ENCODE peak calls at places on chromosomes 2 and 18, in eight cellular contexts. One of them, this sample, is unnamed.
A peak's percentile ranks its signal among the peaks of the same experiment; 100 is the strongest.

GRCh38 chr2:43737097-43737854 is 36.6 kb upstream of the DYNC2LI1 start:
- DNase-seq in small intestine: no peak
- DNase-seq in uterus: peak; percentile 67
- DNase-seq in naive thymus-derived CD4-positive, alpha-beta T cell: no peak
- DNase-seq in colonic mucosa: no peak
- DNase-seq in GM12878: no peak
- DNase-seq in GM23248: peak; percentile 87
- DNase-seq in DND-41: no peak
- DNase-seq in this sample: no peak

GRCh38 chr2:41967426-41968181 is 80.2 kb upstream of the PKDCC start:
- DNase-seq in GM12878: no peak
- DNase-seq in naive thymus-derived CD4-positive, alpha-beta T cell: no peak
- DNase-seq in colonic mucosa: peak; percentile 80
- DNase-seq in DND-41: no peak
- DNase-seq in GM23248: peak; percentile 69
- DNase-seq in uterus: peak; percentile 55
- DNase-seq in small intestine: peak; percentile 29
- DNase-seq in this sample: no peak

GRCh38 chr2:147365577-147365976 is 479.3 kb upstream of the ACVR2A start:
- DNase-seq in DND-41: no peak
- DNase-seq in colonic mucosa: no peak
- DNase-seq in GM23248: no peak
- DNase-seq in GM12878: no peak
- DNase-seq in small intestine: no peak
- DNase-seq in uterus: no peak
- DNase-seq in naive thymus-derived CD4-positive, alpha-beta T cell: no peak
- DNase-seq in this sample: no peak

GRCh38 chr2:222919841-222920609 is 59.2 kb downstream of the ACSL3 start:
- DNase-seq in DND-41: no peak
- DNase-seq in small intestine: no peak
- DNase-seq in GM12878: no peak
- DNase-seq in uterus: no peak
- DNase-seq in colonic mucosa: no peak
- DNase-seq in naive thymus-derived CD4-positive, alpha-beta T cell: no peak
- DNase-seq in GM23248: peak; percentile 95
- DNase-seq in this sample: no peak

GRCh38 chr2:25201265-25201664 is 32.9 kb upstream of the POMC start:
- DNase-seq in colonic mucosa: no peak
- DNase-seq in uterus: no peak
- DNase-seq in naive thymus-derived CD4-positive, alpha-beta T cell: no peak
- DNase-seq in DND-41: no peak
- DNase-seq in GM12878: no peak
- DNase-seq in GM23248: peak; percentile 35
- DNase-seq in small intestine: no peak
- DNase-seq in this sample: no peak

GRCh38 chr2:164306872-164307271 is 314.4 kb downstream of the GRB14 start:
- DNase-seq in small intestine: no peak
- DNase-seq in naive thymus-derived CD4-positive, alpha-beta T cell: no peak
- DNase-seq in uterus: no peak
- DNase-seq in DND-41: no peak
- DNase-seq in GM12878: no peak
- DNase-seq in colonic mucosa: no peak
- DNase-seq in GM23248: no peak
- DNase-seq in this sample: no peak

GRCh38 chr2:185475868-185476267 is 262.7 kb upstream of the FSIP2 start:
- DNase-seq in naive thymus-derived CD4-positive, alpha-beta T cell: no peak
- DNase-seq in DND-41: no peak
- DNase-seq in small intestine: no peak
- DNase-seq in GM12878: no peak
- DNase-seq in GM23248: no peak
- DNase-seq in colonic mucosa: no peak
- DNase-seq in uterus: no peak
- DNase-seq in this sample: no peak

GRCh38 chr2:188291617-188292445 is at the start of gene GULP1:
- DNase-seq in small intestine: peak; percentile 79
- DNase-seq in colonic mucosa: peak; percentile 66
- DNase-seq in naive thymus-derived CD4-positive, alpha-beta T cell: no peak
- DNase-seq in uterus: peak; percentile 80
- DNase-seq in DND-41: no peak
- DNase-seq in GM12878: no peak
- DNase-seq in GM23248: peak; percentile 87
- DNase-seq in this sample: no peak

GRCh38 chr2:171069286-171069956 is 91.3 kb downstream of the TLK1 start:
- DNase-seq in small intestine: no peak
- DNase-seq in colonic mucosa: no peak
- DNase-seq in uterus: no peak
- DNase-seq in naive thymus-derived CD4-positive, alpha-beta T cell: no peak
- DNase-seq in GM12878: no peak
- DNase-seq in DND-41: no peak
- DNase-seq in GM23248: no peak
- DNase-seq in this sample: no peak

GRCh38 chr2:56465491-56465890 is 281.7 kb downstream of the CCDC85A start:
- DNase-seq in uterus: no peak
- DNase-seq in GM23248: peak; percentile 32
- DNase-seq in GM12878: no peak
- DNase-seq in small intestine: no peak
- DNase-seq in colonic mucosa: no peak
- DNase-seq in naive thymus-derived CD4-positive, alpha-beta T cell: no peak
- DNase-seq in DND-41: no peak
- DNase-seq in this sample: no peak

DNA sequence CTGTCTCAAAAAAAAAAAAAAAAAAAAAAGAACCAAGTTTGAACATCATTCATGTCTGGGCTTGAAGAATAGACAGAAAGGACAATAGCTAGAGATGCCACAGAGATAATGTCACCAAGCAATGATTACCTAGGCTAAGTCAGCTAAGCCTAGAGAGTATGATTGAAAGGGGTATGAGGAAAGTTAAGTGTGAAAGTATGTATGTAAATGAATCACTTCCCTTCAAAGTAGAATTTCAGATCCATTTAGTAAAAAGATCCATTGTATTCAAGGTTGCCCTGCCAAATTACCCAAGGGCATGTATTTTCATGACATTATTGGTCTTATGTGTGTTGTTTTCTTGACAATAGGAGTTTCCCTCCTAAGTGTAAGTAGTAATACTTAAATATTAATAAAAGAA is 34.1 kb upstream of the SLC39A10 start:
- DNase-seq in small intestine: no peak
- DNase-seq in naive thymus-derived CD4-positive, alpha-beta T cell: no peak
- DNase-seq in uterus: no peak
- DNase-seq in DND-41: no peak
- DNase-seq in colonic mucosa: no peak
- DNase-seq in GM12878: no peak
- DNase-seq in GM23248: peak; percentile 7
- DNase-seq in this sample: no peak
- H3K27ac ChIP-seq in small intestine: no peak overlapping the region
- H3K27ac ChIP-seq in naive thymus-derived CD4-positive, alpha-beta T cell: no peak overlapping the region
- H3K27ac ChIP-seq in uterus: no peak overlapping the region
- H3K27ac ChIP-seq in DND-41: no peak overlapping the region
- H3K27ac ChIP-seq in colonic mucosa: no peak overlapping the region
- H3K27ac ChIP-seq in GM12878: no peak overlapping the region
- H3K27ac ChIP-seq in GM23248: no peak overlapping the region
- H3K27ac ChIP-seq in this sample: no peak overlapping the region

DNA sequence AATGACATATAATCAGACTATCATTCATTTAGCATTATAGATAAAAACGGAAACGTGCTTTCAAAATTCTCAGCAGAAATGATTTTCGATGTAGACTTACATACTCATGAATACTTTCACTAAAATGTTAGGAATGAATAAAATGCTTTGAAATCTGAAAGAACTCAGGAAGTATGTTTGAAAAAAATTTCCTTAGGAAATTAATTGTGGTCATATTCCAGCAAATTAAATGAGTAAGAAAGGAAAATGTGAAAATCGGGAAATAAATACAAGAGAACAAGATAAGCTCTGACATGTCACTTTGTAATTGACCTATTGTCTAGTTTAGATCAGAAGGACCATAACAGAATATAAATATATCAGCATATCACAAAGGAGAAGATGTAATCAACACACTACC is 981.0 kb upstream of the CDH2 start:
- DNase-seq in colonic mucosa: no peak
- DNase-seq in GM12878: no peak
- DNase-seq in small intestine: no peak
- DNase-seq in naive thymus-derived CD4-positive, alpha-beta T cell: no peak
- DNase-seq in DND-41: no peak
- DNase-seq in uterus: no peak
- DNase-seq in GM23248: no peak
- DNase-seq in this sample: no peak
- H3K4me1 ChIP-seq in colonic mucosa: no peaks in the 10 kb centered on the region
- H3K4me1 ChIP-seq in GM12878: no peaks in the 10 kb centered on the region
- H3K4me1 ChIP-seq in small intestine: no peaks in the 10 kb centered on the region
- H3K4me1 ChIP-seq in naive thymus-derived CD4-positive, alpha-beta T cell: no peaks in the 10 kb centered on the region
- H3K4me1 ChIP-seq in DND-41: no peaks in the 10 kb centered on the region
- H3K4me1 ChIP-seq in uterus: no peaks in the 10 kb centered on the region
- H3K4me1 ChIP-seq in GM23248: peaks cover 57% of the 10 kb centered on the region
- H3K4me1 ChIP-seq in this sample: no peaks in the 10 kb centered on the region

GRCh38 chr2:161158882-161159281 is 1.3 kb upstream of the TANK start:
- DNase-seq in uterus: no peak
- DNase-seq in DND-41: no peak
- DNase-seq in small intestine: no peak
- DNase-seq in GM23248: no peak
- DNase-seq in GM12878: no peak
- DNase-seq in colonic mucosa: no peak
- DNase-seq in naive thymus-derived CD4-positive, alpha-beta T cell: no peak
- DNase-seq in this sample: no peak

GRCh38 chr2:161160226-161161073 is at the start of gene TANK:
- DNase-seq in uterus: peak; percentile 89
- DNase-seq in DND-41: peak; percentile 94
- DNase-seq in GM23248: peak; percentile 98
- DNase-seq in naive thymus-derived CD4-positive, alpha-beta T cell: peak; percentile 88
- DNase-seq in GM12878: peak; percentile 83
- DNase-seq in colonic mucosa: peak; percentile 95
- DNase-seq in small intestine: peak; percentile 97
- DNase-seq in this sample: peak; percentile 90

GRCh38 chr2:161161074-161161577 is 898 bp downstream of the TANK start:
- DNase-seq in uterus: no peak
- DNase-seq in naive thymus-derived CD4-positive, alpha-beta T cell: peak; percentile 35
- DNase-seq in small intestine: no peak
- DNase-seq in GM12878: no peak
- DNase-seq in GM23248: peak; percentile 37
- DNase-seq in colonic mucosa: no peak
- DNase-seq in DND-41: no peak
- DNase-seq in this sample: peak; percentile 39

GRCh38 chr2:161163438-161163837 is 3.2 kb downstream of the TANK start:
- DNase-seq in colonic mucosa: no peak
- DNase-seq in small intestine: no peak
- DNase-seq in GM23248: no peak
- DNase-seq in naive thymus-derived CD4-positive, alpha-beta T cell: no peak
- DNase-seq in DND-41: no peak
- DNase-seq in uterus: no peak
- DNase-seq in GM12878: no peak
- DNase-seq in this sample: no peak

DNA sequence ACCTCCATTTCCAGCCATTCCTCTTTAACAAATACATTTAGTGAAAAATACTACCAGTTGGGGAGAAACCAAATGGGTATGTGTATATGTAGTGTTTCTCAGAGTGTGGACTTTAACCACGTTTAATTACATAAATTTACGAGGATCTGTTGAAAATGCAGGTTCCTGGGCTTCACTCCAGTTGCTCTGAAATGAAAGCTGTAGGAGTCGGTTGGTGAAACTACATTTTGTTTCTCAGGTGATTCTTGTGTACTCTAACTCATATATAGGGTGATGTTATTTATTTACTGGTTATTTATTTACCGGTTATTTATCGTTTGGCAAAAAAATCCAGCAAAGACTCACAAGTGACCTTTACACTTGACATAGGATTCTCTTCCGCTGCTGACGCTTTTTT is 401 bp upstream of the TANK start:
- DNase-seq in DND-41: no peak
- DNase-seq in naive thymus-derived CD4-positive, alpha-beta T cell: no peak
- DNase-seq in uterus: no peak
- DNase-seq in GM12878: no peak
- DNase-seq in GM23248: no peak
- DNase-seq in colonic mucosa: no peak
- DNase-seq in small intestine: no peak
- DNase-seq in this sample: no peak
- H3K4me3 ChIP-seq in DND-41: peak overlapping the region; percentile 52
- H3K4me3 ChIP-seq in naive thymus-derived CD4-positive, alpha-beta T cell: peak overlapping the region; percentile 75
- H3K4me3 ChIP-seq in uterus: peak overlapping the region; percentile 62
- H3K4me3 ChIP-seq in GM12878: peak overlapping the region; percentile 75
- H3K4me3 ChIP-seq in GM23248: peak overlapping the region; percentile 94
- H3K4me3 ChIP-seq in colonic mucosa: peak overlapping the region; percentile 87
- H3K4me3 ChIP-seq in small intestine: no peak overlapping the region
- H3K4me3 ChIP-seq in this sample: peak overlapping the region; percentile 49

DNA sequence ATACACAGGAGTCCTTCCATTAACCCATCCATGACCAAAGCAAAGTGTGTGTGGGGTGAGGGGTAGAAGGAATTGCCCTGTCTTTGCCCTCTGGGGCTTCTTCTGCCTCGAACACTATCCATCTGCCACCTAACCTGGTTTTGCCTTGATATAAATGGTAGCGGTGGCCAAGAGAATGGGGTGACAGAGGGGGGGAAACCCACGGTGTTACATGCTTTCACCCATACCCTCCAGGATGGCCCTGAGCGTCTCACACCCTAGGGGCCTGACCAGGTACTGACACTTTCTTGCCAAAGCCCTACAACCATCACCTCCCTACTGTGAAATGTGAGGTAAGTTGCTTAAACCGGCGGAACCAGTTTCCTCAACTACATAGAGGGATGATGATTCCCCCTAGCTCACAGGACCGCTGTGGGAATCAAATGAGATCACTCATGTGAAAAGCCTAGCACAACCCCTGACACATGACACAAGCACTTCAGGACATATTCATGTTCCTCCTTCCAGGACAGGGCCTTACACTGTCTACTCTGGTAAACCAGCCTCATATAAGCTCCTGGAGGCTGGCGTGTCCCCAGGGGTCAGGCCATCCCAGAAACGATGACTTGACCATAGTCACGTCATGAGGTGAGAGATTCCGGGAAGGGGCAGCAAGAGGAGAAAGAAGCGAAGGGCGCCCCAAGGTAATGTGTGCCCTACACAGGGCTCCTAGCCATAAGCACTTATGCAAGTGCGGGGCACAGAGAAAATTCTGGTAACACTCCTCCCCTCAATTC is 49.7 kb downstream of the C2orf42 start:
- DNase-seq in DND-41: peak; percentile 53
- DNase-seq in GM23248: peak; percentile 53
- DNase-seq in uterus: peak; percentile 49
- DNase-seq in GM12878: peak; percentile 88
- DNase-seq in naive thymus-derived CD4-positive, alpha-beta T cell: peak; percentile 64
- DNase-seq in colonic mucosa: peak; percentile 80
- DNase-seq in small intestine: peak; percentile 60
- DNase-seq in this sample: peak; percentile 60
- H3K27ac ChIP-seq in DND-41: peak overlapping the region; percentile 90
- H3K27ac ChIP-seq in GM23248: peak overlapping the region; percentile 91
- H3K27ac ChIP-seq in uterus: peak overlapping the region; percentile 99
- H3K27ac ChIP-seq in GM12878: peak overlapping the region; percentile 97
- H3K27ac ChIP-seq in naive thymus-derived CD4-positive, alpha-beta T cell: peak overlapping the region; percentile 97
- H3K27ac ChIP-seq in colonic mucosa: peak overlapping the region; percentile 98
- H3K27ac ChIP-seq in small intestine: peak overlapping the region; percentile 100
- H3K27ac ChIP-seq in this sample: peak overlapping the region; percentile 97

GRCh38 chr2:173149491-173149890 is 73.8 kb downstream of the MAP3K20 start:
- DNase-seq in GM23248: no peak
- DNase-seq in uterus: no peak
- DNase-seq in small intestine: no peak
- DNase-seq in naive thymus-derived CD4-positive, alpha-beta T cell: no peak
- DNase-seq in colonic mucosa: no peak
- DNase-seq in GM12878: peak; percentile 35
- DNase-seq in DND-41: no peak
- DNase-seq in this sample: peak; percentile 68
- H3K4me1 ChIP-seq in GM23248: peaks cover 58% of the 10 kb centered on the region
- H3K4me1 ChIP-seq in uterus: peaks cover 3% of the 10 kb centered on the region
- H3K4me1 ChIP-seq in small intestine: peaks cover 7% of the 10 kb centered on the region
- H3K4me1 ChIP-seq in naive thymus-derived CD4-positive, alpha-beta T cell: no peaks in the 10 kb centered on the region
- H3K4me1 ChIP-seq in colonic mucosa: no peaks in the 10 kb centered on the region
- H3K4me1 ChIP-seq in GM12878: peaks cover 4% of the 10 kb centered on the region
- H3K4me1 ChIP-seq in DND-41: no peaks in the 10 kb centered on the region
- H3K4me1 ChIP-seq in this sample: peaks cover 9% of the 10 kb centered on the region